ENCODE peak calls at places on chromosomes 6 and 20, in ten cellular contexts. H is CD4-positive, alpha-beta T cell; M is heart right ventricle; V is heart left ventricle; Y is BJ; T is keratinocyte; U is B cell; S is MM.1S; B is A549; I is coronary artery. W is an unnamed sample.

GRCh38 chr6:125124250-125124777 is 29.3 kb upstream of the TPD52L1 start:
- DNase-seq in T (peak), Y (no peak), I (no peak), B (peak), U (no peak), H (no peak), S (no peak), M (no peak), V (no peak), W (no peak)

GRCh38 chr20:51010043-51010365 is 12.9 kb downstream of the KCNG1 start:
- DNase-seq in Y (no peak), S (no peak), B (no peak), V (no peak), T (no peak), H (no peak), I (no peak), M (no peak), U (no peak), W (no peak)

GRCh38 chr6:15960740-15961629 is 167.9 kb upstream of the MYLIP start:
- DNase-seq in M (no peak), T (no peak), Y (no peak), S (no peak), V (no peak), H (no peak), U (no peak), B (no peak), I (peak), W (no peak)

GRCh38 chr6:144993870-144994269 is 708.7 kb downstream of the UTRN start:
- DNase-seq in S (no peak), Y (peak), B (no peak), V (no peak), I (no peak), H (no peak), U (no peak), T (no peak), M (no peak), W (no peak)

GRCh38 chr6:36389353-36389752 is 1.9 kb upstream of the ETV7 start:
- DNase-seq in M (no peak), H (no peak), V (no peak), I (no peak), U (no peak), T (no peak), B (no peak), S (no peak), Y (no peak), W (no peak)

GRCh38 chr20:48627737-48628128 is 200.1 kb downstream of the PREX1 start:
- DNase-seq in U (no peak), Y (no peak), B (no peak), T (no peak), M (no peak), S (no peak), V (peak), I (no peak), H (no peak), W (no peak)

GRCh38 chr6:10725716-10726115 is 2.8 kb downstream of the TMEM14C start:
- DNase-seq in U (no peak), I (no peak), M (no peak), T (no peak), V (no peak), S (no peak), Y (no peak), B (no peak), H (no peak), W (no peak)

GRCh38 chr6:83479389-83479788 is 32.9 kb upstream of the PRSS35 start:
- DNase-seq in U (no peak), H (no peak), T (no peak), V (no peak), Y (no peak), B (no peak), M (no peak), S (no peak), I (no peak), W (no peak)

GRCh38 chr6:79601020-79601609 is 30.0 kb upstream of the SH3BGRL2 start:
- DNase-seq in I (no peak), M (no peak), U (no peak), V (no peak), B (peak), T (no peak), Y (peak), S (no peak), H (no peak), W (no peak)

GRCh38 chr6:45657243-45657642 is 279.5 kb upstream of the SUPT3H start:
- DNase-seq in U (no peak), V (no peak), T (no peak), S (no peak), B (no peak), H (no peak), Y (peak), I (no peak), M (no peak), W (no peak)
- TF ChIP-seq CTCF in U (no peak), V (no peak), T (no peak), S (no peak), B (no peak), H (no peak), Y (no peak), I (no peak), M (no peak), W (no peak)

GRCh38 chr20:41362748-41363140 is 3.9 kb downstream of the EMILIN3 start:
- DNase-seq in Y (no peak), M (no peak), H (no peak), S (no peak), V (no peak), I (no peak), B (no peak), T (no peak), U (no peak), W (no peak)
- TF ChIP-seq CTCF in Y (no peak), M (no peak), H (no peak), S (no peak), V (no peak), I (no peak), B (no peak), T (no peak), U (no peak), W (no peak)

GRCh38 chr6:2807342-2808090 is 34.1 kb downstream of the SERPINB1 start:
- DNase-seq in H (no peak), B (no peak), M (no peak), V (no peak), U (no peak), I (no peak), S (no peak), T (no peak), Y (no peak), W (no peak)
- TF ChIP-seq CTCF in H (no peak), B (no peak), M (no peak), V (no peak), U (no peak), I (no peak), S (no peak), T (no peak), Y (no peak), W (no peak)

GRCh38 chr20:60009826-60010616 is 51.8 kb downstream of the CDH26 start:
- DNase-seq in S (no peak), H (no peak), I (peak), M (no peak), B (no peak), Y (no peak), U (no peak), V (no peak), T (no peak), W (no peak)
- TF ChIP-seq CTCF in S (peak), H (no peak), I (no peak), M (no peak), B (no peak), Y (peak), U (no peak), V (no peak), T (peak), W (no peak)

DNA sequence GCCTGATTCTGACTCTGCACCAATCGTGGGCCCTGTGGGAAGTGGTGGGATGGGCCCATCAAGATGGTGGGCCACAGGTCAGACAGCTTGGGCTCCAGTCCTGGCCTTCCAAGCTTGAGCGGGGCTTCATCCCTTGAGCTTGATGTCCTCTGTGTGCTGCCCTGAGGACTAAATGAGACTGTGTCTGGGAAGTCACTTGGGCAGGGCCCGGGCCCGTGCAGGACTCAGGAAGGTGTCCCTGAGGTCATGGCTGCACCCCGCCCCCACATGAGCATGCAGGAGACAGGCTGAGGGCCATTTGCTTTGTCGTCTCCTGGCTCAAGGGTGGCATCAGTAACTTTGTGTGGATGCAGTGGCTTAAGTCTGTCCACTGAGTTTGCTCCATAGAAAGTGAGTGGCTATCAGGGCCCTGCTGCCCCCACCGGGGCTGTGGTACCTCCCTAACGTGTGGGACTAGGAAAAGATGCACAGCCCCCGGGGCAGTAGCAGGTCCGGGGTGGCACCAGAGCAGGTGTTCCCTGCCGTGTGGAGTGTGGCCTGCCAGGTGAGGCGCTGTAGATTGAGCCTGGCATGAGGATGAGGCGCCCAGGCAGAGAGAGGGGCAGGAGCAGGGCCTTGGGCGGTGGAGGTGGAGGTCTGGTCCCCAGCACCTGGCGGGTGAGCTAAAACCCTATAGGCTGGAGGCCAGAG is 298.6 kb downstream of the TAF4 start:
- DNase-seq in V (no peak), Y (no peak), S (no peak), I (no peak), U (no peak), M (no peak), T (no peak), B (no peak), H (no peak), W (no peak)
- TF ChIP-seq CTCF in V (no peak), Y (no peak), S (no peak), I (no peak), U (no peak), M (no peak), T (no peak), B (no peak), H (no peak), W (no peak)

GRCh38 chr6:13575377-13575775 is 975 bp downstream of the SIRT5 start:
- DNase-seq in M (no peak), S (peak), T (no peak), V (no peak), B (no peak), H (no peak), U (no peak), I (no peak), Y (no peak), W (no peak)

GRCh38 chr6:13574571-13575376 is at the start of gene SIRT5:
- DNase-seq in I (peak), V (peak), T (peak), S (peak), H (peak), M (peak), U (peak), B (peak), Y (peak), W (peak)

GRCh38 chr6:13573669-13574110 is 711 bp upstream of the SIRT5 start:
- DNase-seq in U (no peak), B (peak), I (no peak), M (no peak), V (peak), T (no peak), S (no peak), H (no peak), Y (no peak), W (no peak)

GRCh38 chr6:13573255-13573654 is 1.1 kb upstream of the SIRT5 start:
- DNase-seq in U (no peak), B (no peak), V (no peak), T (no peak), I (no peak), H (no peak), M (no peak), S (no peak), Y (no peak), W (no peak)

GRCh38 chr6:13574149-13574570 is 241 bp upstream of the SIRT5 start:
- DNase-seq in I (peak), M (peak), Y (peak), B (peak), S (peak), H (peak), V (peak), U (peak), T (peak), W (peak)
- TF ChIP-seq CTCF in I (peak), M (peak), Y (peak), B (peak), S (peak), H (peak), V (peak), U (peak), T (peak), W (peak)

GRCh38 chr6:92125681-92126080 is 1293.7 kb downstream of the EPHA7 start:
- DNase-seq in M (no peak), T (no peak), V (no peak), H (no peak), S (no peak), Y (no peak), B (no peak), I (no peak), U (no peak), W (no peak)

GRCh38 chr6:92124126-92124525 is 1295.2 kb downstream of the EPHA7 start:
- DNase-seq in U (no peak), I (no peak), Y (no peak), T (no peak), S (no peak), M (no peak), H (no peak), B (no peak), V (no peak), W (no peak)

GRCh38 chr6:92126088-92126487 is 1293.3 kb downstream of the EPHA7 start:
- DNase-seq in M (no peak), T (no peak), H (no peak), V (no peak), Y (no peak), S (no peak), B (peak), U (no peak), I (no peak), W (no peak)

GRCh38 chr6:92121228-92121627 is 1298.1 kb downstream of the EPHA7 start:
- DNase-seq in V (no peak), T (no peak), M (no peak), H (no peak), Y (no peak), U (no peak), S (no peak), B (no peak), I (no peak), W (no peak)

GRCh38 chr6:92122746-92123145 is 1296.6 kb downstream of the EPHA7 start:
- DNase-seq in M (no peak), T (no peak), I (no peak), S (peak), Y (no peak), B (no peak), V (no peak), H (no peak), U (no peak), W (no peak)
- TF ChIP-seq CTCF in M (peak), T (no peak), I (no peak), S (peak), Y (peak), B (peak), V (no peak), H (no peak), U (no peak), W (peak)

GRCh38 chr6:167815296-167815980 is 11.3 kb upstream of the AFDN start:
- DNase-seq in U (no peak), V (no peak), S (no peak), B (no peak), Y (no peak), M (no peak), T (no peak), I (no peak), H (no peak), W (peak)
- TF ChIP-seq CTCF in U (no peak), V (no peak), S (no peak), B (no peak), Y (no peak), M (no peak), T (no peak), I (no peak), H (no peak), W (no peak)

W was measured in GM13976.